ENCODE peak calls at places on chromosomes 4 and X, in ten cellular contexts. S is tibial nerve; J is fibroblast of the aortic adventitia; W is COR-L47; V is RPMI8226; H is GM04504; Y is pulmonary artery endothelial cell; I is HT1080; L is stimulated activated CD4-positive, alpha-beta T cell treated with anti-CD3 and anti-CD28 coated beads, Interleukin-15, amount 100 ng/mL, for 1 hour; N is AG08396. D is an unnamed sample.

GRCh38 chrX:53047228-53047627 is 1.4 kb upstream of the GPR173 start:
- DNase-seq in S (no peak), N (peak; percentile 29), L (no peak), I (no peak), V (no peak), J (peak; percentile 39), Y (no peak), H (no peak), W (peak; percentile 13), D (peak; percentile 19)

GRCh38 chr4:149031399-149031798 is 589.2 kb upstream of the NR3C2 start:
- DNase-seq in V (peak; percentile 7), N (no peak), L (no peak), J (peak; percentile 8), S (no peak), W (no peak), I (peak; percentile 24), Y (no peak), H (peak; percentile 10), D (peak; percentile 46)

GRCh38 chr4:11635336-11635735 is 206.6 kb upstream of the HS3ST1 start:
- DNase-seq in L (no peak), S (no peak), H (no peak), I (peak; percentile 86), J (peak; percentile 70), V (no peak), N (no peak), W (no peak), Y (no peak), D (no peak)

GRCh38 chr4:118112647-118113046 is 78.4 kb downstream of the NDST3 start:
- DNase-seq in V (no peak), H (no peak), J (peak; percentile 0), I (peak; percentile 44), S (no peak), W (no peak), Y (no peak), L (no peak), N (no peak), D (peak; percentile 36)

GRCh38 chrX:154006965-154007364 is 12.7 kb downstream of the IRAK1 start:
- DNase-seq in V (no peak), L (no peak), J (no peak), N (no peak), W (no peak), S (no peak), Y (no peak), H (no peak), I (no peak), D (no peak)

GRCh38 chrX:115561605-115562491 is 874 bp downstream of the PLS3 start:
- DNase-seq in Y (no peak), I (peak; percentile 38), S (no peak), J (peak; percentile 40), H (peak; percentile 14), N (peak; percentile 49), W (no peak), L (no peak), V (no peak), D (peak; percentile 57)

GRCh38 chrX:84339507-84340364 is 151.7 kb upstream of the RPS6KA6 start:
- DNase-seq in I (peak; percentile 6), H (no peak), S (no peak), L (no peak), N (peak; percentile 15), Y (peak; percentile 2), J (peak; percentile 40), W (no peak), V (peak; percentile 2), D (peak; percentile 32)

GRCh38 chr4:56186808-56187523 is 200.3 kb downstream of the AASDH start:
- DNase-seq in I (no peak), W (no peak), H (no peak), V (no peak), Y (no peak), J (no peak), S (no peak), N (no peak), L (no peak), D (no peak)

GRCh38 chr4:184282251-184282713 is 64.6 kb upstream of the ENPP6 start:
- DNase-seq in L (no peak), Y (no peak), J (no peak), V (peak; percentile 69), I (no peak), H (no peak), S (no peak), N (no peak), W (peak; percentile 11), D (peak; percentile 21)

GRCh38 chrX:87078231-87078630 is 439.4 kb upstream of the KLHL4 start:
- DNase-seq in W (no peak), J (no peak), Y (no peak), N (no peak), H (no peak), S (no peak), I (no peak), L (no peak), V (no peak), D (no peak)

GRCh38 chr4:169810325-169811323 is 52.9 kb upstream of the HPF1 start:
- DNase-seq in H (peak; percentile 54), J (peak; percentile 91), L (no peak), S (no peak), I (peak; percentile 52), N (peak; percentile 74), V (peak; percentile 65), Y (peak; percentile 30), W (peak; percentile 82), D (peak; percentile 90)

GRCh38 chr4:108168672-108169562 is at the start of gene LEF1:
- DNase-seq in L (peak; percentile 64), I (peak; percentile 70), W (peak; percentile 65), J (peak; percentile 18), Y (no peak), H (no peak), V (peak; percentile 17), S (no peak), N (peak; percentile 52), D (peak; percentile 39)

GRCh38 chr4:141570290-141570689 is 66.1 kb upstream of the IL15 start:
- DNase-seq in Y (no peak), I (no peak), W (no peak), N (no peak), L (no peak), V (no peak), S (no peak), J (no peak), H (no peak), D (no peak)